ENCODE peak calls at places on chromosomes 16 and 17, in ten cellular contexts. C, J, Z, G, D, K, Q, V, T and N are unnamed samples.

GRCh38 chr17:62966426-62967110 is 533 bp downstream of the TANC2 start:
- DNase-seq in C (peak), J (peak), Z (peak), G (no peak), D (peak), K (no peak), Q (peak), V (no peak), T (peak), N (no peak)

GRCh38 chr16:71537643-71538042 is 11.4 kb downstream of the CHST4 start:
- DNase-seq in C (no peak), J (peak), Z (no peak), G (no peak), D (no peak), K (no peak), Q (no peak), V (peak), T (peak), N (no peak)

GRCh38 chr16:88063201-88063773 is 112.1 kb downstream of the BANP start:
- DNase-seq in C (no peak), J (no peak), Z (no peak), G (no peak), D (peak), K (peak), Q (no peak), V (no peak), T (peak), N (no peak)

GRCh38 chr17:50323060-50323459 is 22.9 kb upstream of the XYLT2 start:
- DNase-seq in C (no peak), J (no peak), Z (no peak), G (no peak), D (no peak), K (no peak), Q (no peak), V (no peak), T (no peak), N (no peak)

GRCh38 chr17:65523411-65523810 is 38.0 kb downstream of the AXIN2 start:
- DNase-seq in C (no peak), J (no peak), Z (no peak), G (no peak), D (no peak), K (no peak), Q (no peak), V (no peak), T (no peak), N (no peak)

GRCh38 chr16:86431540-86431939 is 78.8 kb upstream of the FOXF1 start:
- DNase-seq in C (no peak), J (no peak), Z (no peak), G (no peak), D (no peak), K (no peak), Q (no peak), V (no peak), T (no peak), N (no peak)

GRCh38 chr17:78608122-78608803 is 31.1 kb upstream of the DNAH17 start:
- DNase-seq in C (no peak), J (no peak), Z (no peak), G (no peak), D (no peak), K (no peak), Q (no peak), V (no peak), T (no peak), N (no peak)

GRCh38 chr16:526181-527014 is 1.1 kb upstream of the CAPN15 start:
- DNase-seq in C (no peak), J (no peak), Z (no peak), G (peak), D (no peak), K (no peak), Q (no peak), V (no peak), T (no peak), N (no peak)

GRCh38 chr16:22787456-22788189 is 26.3 kb upstream of the HS3ST2 start:
- DNase-seq in C (no peak), J (peak), Z (no peak), G (no peak), D (peak), K (peak), Q (no peak), V (peak), T (peak), N (no peak)

GRCh38 chr16:81429045-81429521 is 15.5 kb upstream of the CMIP start:
- DNase-seq in C (no peak), J (peak), Z (no peak), G (no peak), D (no peak), K (no peak), Q (no peak), V (no peak), T (peak), N (no peak)

GRCh38 chr16:71610936-71611871 is 14.8 kb upstream of the MARVELD3 start:
- DNase-seq in C (peak), J (peak), Z (peak), G (no peak), D (no peak), K (no peak), Q (peak), V (no peak), T (peak), N (no peak)

GRCh38 chr16:11157143-11157542 is 98.9 kb downstream of the SOCS1 start:
- DNase-seq in C (no peak), J (no peak), Z (no peak), G (no peak), D (no peak), K (no peak), Q (no peak), V (no peak), T (no peak), N (no peak)

GRCh38 chr16:80792031-80792430 is 12.4 kb downstream of the CDYL2 start:
- DNase-seq in C (no peak), J (no peak), Z (no peak), G (no peak), D (no peak), K (no peak), Q (no peak), V (no peak), T (no peak), N (no peak)

GRCh38 chr16:84044108-84044488 is 1.5 kb upstream of the SLC38A8 start:
- DNase-seq in C (no peak), J (no peak), Z (no peak), G (no peak), D (no peak), K (peak), Q (no peak), V (no peak), T (peak), N (no peak)

GRCh38 chr17:39872700-39873099 is 4.7 kb downstream of the ZPBP2 start:
- DNase-seq in C (no peak), J (no peak), Z (no peak), G (no peak), D (no peak), K (no peak), Q (no peak), V (no peak), T (no peak), N (no peak)

GRCh38 chr17:42087736-42088705 is 10.3 kb downstream of the ZNF385C start:
- DNase-seq in C (no peak), J (no peak), Z (no peak), G (no peak), D (no peak), K (no peak), Q (no peak), V (no peak), T (no peak), N (no peak)

GRCh38 chr17:17254026-17254425 is 17.1 kb upstream of the FLCN start:
- DNase-seq in C (no peak), J (no peak), Z (no peak), G (no peak), D (no peak), K (no peak), Q (no peak), V (no peak), T (no peak), N (no peak)

GRCh38 chr17:6936370-6937028 is 59.4 kb upstream of the ALOX12 start:
- DNase-seq in C (no peak), J (peak), Z (no peak), G (no peak), D (peak), K (no peak), Q (no peak), V (no peak), T (peak), N (no peak)

GRCh38 chr17:56300191-56300590 is 146.9 kb downstream of the ANKFN1 start:
- DNase-seq in C (no peak), J (no peak), Z (no peak), G (no peak), D (no peak), K (no peak), Q (no peak), V (no peak), T (no peak), N (no peak)

GRCh38 chr16:88977028-88977844 is at the start of gene CBFA2T3:
- DNase-seq in C (no peak), J (peak), Z (no peak), G (peak), D (peak), K (no peak), Q (no peak), V (no peak), T (no peak), N (peak)